ENCODE peak calls at places on chromosome 17, in seven cellular contexts. Y is left lung, C is fibroblast of lung, O is pancreas, I is heart right ventricle, A is adrenal gland, M is keratinocyte. G is an unnamed sample.

GRCh38 chr17:75346906-75347305 is 57.7 kb upstream of the SLC25A19 start:
- DNase-seq in Y (no peak), C (peak; percentile 28), O (no peak), I (no peak), A (no peak), M (no peak), G (no peak)

GRCh38 chr17:61720016-61720795 is 129.2 kb upstream of the NACA2 start:
- DNase-seq in Y (no peak), C (peak; percentile 5), O (no peak), I (no peak), A (no peak), M (no peak), G (no peak)

GRCh38 chr17:68657166-68657940 is 56.2 kb upstream of the FAM20A start:
- DNase-seq in Y (no peak), C (peak; percentile 1), O (no peak), I (no peak), A (no peak), M (no peak), G (no peak)

GRCh38 chr17:43219746-43220380 is 8.2 kb downstream of the TMEM106A start:
- DNase-seq in Y (no peak), C (no peak), O (peak; percentile 6), I (no peak), A (no peak), M (no peak), G (no peak)

GRCh38 chr17:56613131-56613530 is 19.6 kb downstream of the NOG start:
- DNase-seq in Y (no peak), C (no peak), O (no peak), I (no peak), A (no peak), M (no peak), G (no peak)

GRCh38 chr17:44211281-44212265 is 7.9 kb downstream of the UBTF start:
- DNase-seq in Y (peak; percentile 64), C (no peak), O (no peak), I (no peak), A (peak; percentile 50), M (no peak), G (no peak)

GRCh38 chr17:40499551-40500189 is 1.8 kb downstream of the TNS4 start:
- DNase-seq in Y (peak; percentile 90), C (peak; percentile 81), O (peak; percentile 77), I (peak; percentile 90), A (peak; percentile 90), M (no peak), G (no peak)

GRCh38 chr17:74442670-74443515 is 11.0 kb downstream of the GPRC5C start:
- DNase-seq in Y (peak; percentile 92), C (peak; percentile 41), O (peak; percentile 96), I (peak; percentile 92), A (peak; percentile 90), M (no peak), G (no peak)

GRCh38 chr17:55334285-55334684 is 69.5 kb downstream of the HLF start:
- DNase-seq in Y (no peak), C (no peak), O (no peak), I (no peak), A (no peak), M (no peak), G (no peak)

GRCh38 chr17:5281814-5282638 is at the start of gene RABEP1:
- DNase-seq in Y (peak; percentile 97), C (peak; percentile 90), O (peak; percentile 92), I (peak; percentile 95), A (peak; percentile 94), M (peak; percentile 38), G (peak; percentile 91)

GRCh38 chr17:39167492-39167891 is 1.5 kb upstream of the ARL5C start:
- DNase-seq in Y (no peak), C (peak; percentile 6), O (no peak), I (peak; percentile 51), A (no peak), M (no peak), G (no peak)

GRCh38 chr17:80455328-80455710 is 21.1 kb downstream of the NPTX1 start:
- DNase-seq in Y (peak; percentile 89), C (no peak), O (no peak), I (no peak), A (peak; percentile 77), M (no peak), G (peak; percentile 31)

GRCh38 chr17:55527520-55528118 is 16.4 kb upstream of the SMIM36 start:
- DNase-seq in Y (no peak), C (peak; percentile 83), O (no peak), I (peak; percentile 25), A (peak; percentile 18), M (no peak), G (no peak)

GRCh38 chr17:34275881-34276280 is 5.9 kb downstream of the CCL7 start:
- DNase-seq in Y (no peak), C (peak; percentile 98), O (no peak), I (no peak), A (no peak), M (no peak), G (no peak)

GRCh38 chr17:7258731-7259554 is 3.3 kb downstream of the CLDN7 start:
- DNase-seq in Y (no peak), C (peak; percentile 39), O (peak; percentile 69), I (no peak), A (no peak), M (no peak), G (no peak)

GRCh38 chr17:38687291-38687690 is 12.5 kb upstream of the EPOP start:
- DNase-seq in Y (no peak), C (peak; percentile 36), O (no peak), I (no peak), A (no peak), M (no peak), G (no peak)

GRCh38 chr17:72467841-72468653 is 347.2 kb downstream of the SOX9 start:
- DNase-seq in Y (no peak), C (peak; percentile 56), O (no peak), I (no peak), A (peak; percentile 17), M (peak; percentile 92), G (no peak)

GRCh38 chr17:4199818-4200402 is 56.9 kb downstream of the CYB5D2 start:
- DNase-seq in Y (no peak), C (peak; percentile 51), O (no peak), I (no peak), A (no peak), M (no peak), G (no peak)

GRCh38 chr17:81026266-81027036 is 8.5 kb upstream of the BAIAP2 start:
- DNase-seq in Y (peak; percentile 60), C (no peak), O (no peak), I (no peak), A (no peak), M (no peak), G (no peak)

GRCh38 chr17:45231481-45232116 is 9.9 kb downstream of the FMNL1 start:
- DNase-seq in Y (no peak), C (no peak), O (no peak), I (no peak), A (no peak), M (no peak), G (no peak)

GRCh38 chr17:42276359-42276608 is at the start of gene STAT5B:
- DNase-seq in Y (peak; percentile 95), C (peak; percentile 55), O (peak; percentile 72), I (peak; percentile 67), A (peak; percentile 67), M (no peak), G (peak; percentile 53)

GRCh38 chr17:77923776-77924513 is 34.6 kb upstream of the TNRC6C start:
- DNase-seq in Y (no peak), C (no peak), O (no peak), I (no peak), A (no peak), M (no peak), G (no peak)

GRCh38 chr17:61443475-61443882 is 8.7 kb upstream of the TBX4 start:
- DNase-seq in Y (no peak), C (no peak), O (no peak), I (no peak), A (no peak), M (no peak), G (no peak)

DNA sequence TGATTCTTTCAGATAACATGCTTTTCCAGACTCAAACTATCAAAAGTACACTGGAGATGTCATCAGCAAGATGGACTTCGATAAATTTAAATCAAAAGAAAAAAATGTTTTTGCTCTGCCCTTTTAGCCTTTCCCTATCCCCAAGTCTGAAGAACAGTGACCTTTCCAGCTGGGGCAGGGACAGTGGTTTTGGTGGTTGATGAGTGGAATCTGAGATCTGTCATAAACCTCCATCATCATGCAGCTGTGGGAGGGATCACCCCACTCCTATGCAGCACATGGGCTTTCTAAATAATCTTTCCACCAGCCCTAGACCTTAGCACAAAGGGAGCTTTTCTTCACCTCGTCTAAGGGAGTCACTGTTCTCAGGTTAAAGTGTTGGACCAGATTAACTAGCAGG is 869.5 kb upstream of the SOX9 start:
- DNase-seq in Y (no peak), C (peak; percentile 41), O (no peak), I (no peak), A (no peak), M (no peak), G (no peak)
- H3K9me3 ChIP-seq in Y (no peaks in the 10 kb centered on the region), C (no peaks in the 10 kb centered on the region), O (no peaks in the 10 kb centered on the region), I (no peaks in the 10 kb centered on the region), A (no peaks in the 10 kb centered on the region), M (no peaks in the 10 kb centered on the region), G (no peaks in the 10 kb centered on the region)

DNA sequence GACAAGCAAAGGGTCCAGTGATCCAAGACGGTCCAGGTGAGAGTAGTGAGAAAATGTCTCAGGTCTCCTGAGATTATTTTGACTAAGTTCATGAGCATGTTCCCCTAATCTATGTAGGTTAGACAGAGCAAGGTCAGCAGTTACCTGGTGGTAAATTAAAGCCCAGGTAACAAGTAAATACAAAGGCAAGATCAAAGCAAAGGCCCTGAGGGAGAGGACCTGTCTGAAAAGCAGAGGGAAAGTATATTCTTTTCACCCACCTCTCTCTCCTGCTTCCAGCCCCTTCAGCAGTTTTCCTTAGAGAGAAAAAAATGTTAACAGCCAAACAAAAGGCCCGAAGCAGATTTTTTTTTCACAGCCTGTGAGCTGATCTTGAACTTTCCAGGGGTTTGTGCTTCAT is 302.7 kb downstream of the MAP2K6 start:
- DNase-seq in Y (no peak), C (no peak), O (no peak), I (no peak), A (no peak), M (no peak), G (no peak)
- H3K9me3 ChIP-seq in Y (no peaks in the 10 kb centered on the region), C (no peaks in the 10 kb centered on the region), O (no peaks in the 10 kb centered on the region), I (no peaks in the 10 kb centered on the region), A (no peaks in the 10 kb centered on the region), M (no peaks in the 10 kb centered on the region), G (no peaks in the 10 kb centered on the region)

DNA sequence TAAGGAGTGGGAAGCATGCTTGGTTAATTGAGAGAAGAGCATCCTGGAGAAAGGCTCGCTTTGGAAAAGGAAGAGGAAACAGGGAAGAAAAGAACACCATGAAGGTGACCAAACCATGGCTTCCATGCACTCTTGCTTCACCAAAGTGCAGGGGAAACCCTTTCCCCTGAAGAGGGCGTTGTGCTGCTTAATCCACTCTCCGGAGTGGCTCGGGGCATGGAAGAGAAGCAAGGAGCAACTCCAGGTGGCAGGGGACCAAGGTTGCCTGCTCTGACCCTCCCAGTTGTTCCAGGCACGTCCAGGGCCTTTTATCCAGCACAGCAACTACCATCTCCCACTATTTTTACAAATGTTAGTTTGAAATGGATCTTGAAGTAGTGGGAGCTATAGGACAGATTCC is 108.1 kb downstream of the STX8 start:
- DNase-seq in Y (no peak), C (no peak), O (no peak), I (no peak), A (no peak), M (no peak), G (no peak)
- H3K9me3 ChIP-seq in Y (no peaks in the 10 kb centered on the region), C (no peaks in the 10 kb centered on the region), O (no peaks in the 10 kb centered on the region), I (no peaks in the 10 kb centered on the region), A (no peaks in the 10 kb centered on the region), M (no peaks in the 10 kb centered on the region), G (no peaks in the 10 kb centered on the region)

DNA sequence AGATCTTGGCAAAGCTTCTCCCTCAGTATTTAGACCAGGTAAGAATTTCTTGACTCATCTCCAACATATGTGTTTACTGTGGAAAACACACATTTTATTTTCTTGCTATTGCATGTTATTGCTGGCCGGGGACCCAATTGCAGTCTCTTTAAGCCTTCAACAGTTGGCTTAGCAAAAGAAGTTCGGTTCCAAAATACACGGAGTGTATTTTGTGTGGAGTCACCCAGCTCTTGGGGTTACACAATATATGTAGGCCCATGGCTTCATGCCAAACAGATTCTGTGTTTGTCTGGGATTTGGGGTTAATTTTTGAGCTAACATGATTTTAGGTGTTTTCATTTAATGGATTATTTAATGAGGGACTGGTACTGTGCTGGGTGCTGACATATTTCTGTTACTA is 4.0 kb downstream of the ALDH3A2 start:
- DNase-seq in Y (no peak), C (no peak), O (no peak), I (no peak), A (no peak), M (no peak), G (no peak)
- H3K9me3 ChIP-seq in Y (no peaks in the 10 kb centered on the region), C (no peaks in the 10 kb centered on the region), O (no peaks in the 10 kb centered on the region), I (no peaks in the 10 kb centered on the region), A (no peaks in the 10 kb centered on the region), M (no peaks in the 10 kb centered on the region), G (no peaks in the 10 kb centered on the region)